ENCODE peak calls at places on chromosomes 16 and 17, in seven cellular contexts. One of them, this sample, is unnamed.

GRCh38 chr16:82603784-82604411 is 22.9 kb upstream of the CDH13 start:
- DNase-seq in T47D: peak; percentile 63
- DNase-seq in stomach: peak; percentile 35
- DNase-seq in T1000: no peak
- DNase-seq in type B pancreatic cell: no peak
- DNase-seq in Calu3: peak; percentile 21
- DNase-seq in T-helper 2 cell: peak; percentile 29
- DNase-seq in this sample: no peak

GRCh38 chr17:34245496-34245895 is 9.6 kb upstream of the CCL2 start:
- DNase-seq in stomach: no peak
- DNase-seq in T47D: no peak
- DNase-seq in Calu3: no peak
- DNase-seq in type B pancreatic cell: no peak
- DNase-seq in T1000: no peak
- DNase-seq in T-helper 2 cell: no peak
- DNase-seq in this sample: no peak

GRCh38 chr17:28871056-28871579 is 16.3 kb downstream of the ERAL1 start:
- DNase-seq in T47D: no peak
- DNase-seq in type B pancreatic cell: no peak
- DNase-seq in Calu3: no peak
- DNase-seq in T1000: no peak
- DNase-seq in stomach: no peak
- DNase-seq in T-helper 2 cell: peak; percentile 90
- DNase-seq in this sample: no peak

GRCh38 chr16:73565263-73565662 is 517.3 kb upstream of the ZFHX3 start:
- DNase-seq in Calu3: peak; percentile 19
- DNase-seq in stomach: no peak
- DNase-seq in T1000: no peak
- DNase-seq in T-helper 2 cell: no peak
- DNase-seq in T47D: peak; percentile 63
- DNase-seq in type B pancreatic cell: no peak
- DNase-seq in this sample: no peak

GRCh38 chr16:715448-716249 is 731 bp downstream of the METRN start:
- DNase-seq in type B pancreatic cell: no peak
- DNase-seq in T1000: no peak
- DNase-seq in T47D: no peak
- DNase-seq in T-helper 2 cell: no peak
- DNase-seq in stomach: no peak
- DNase-seq in Calu3: peak; percentile 63
- DNase-seq in this sample: no peak

GRCh38 chr17:7186241-7186640 is 7.1 kb upstream of the ASGR1 start:
- DNase-seq in Calu3: no peak
- DNase-seq in type B pancreatic cell: no peak
- DNase-seq in T47D: no peak
- DNase-seq in stomach: no peak
- DNase-seq in T1000: no peak
- DNase-seq in T-helper 2 cell: no peak
- DNase-seq in this sample: no peak

GRCh38 chr16:87333581-87334331 is 16.6 kb upstream of the C16orf95 start:
- DNase-seq in type B pancreatic cell: no peak
- DNase-seq in T-helper 2 cell: no peak
- DNase-seq in stomach: no peak
- DNase-seq in T1000: no peak
- DNase-seq in T47D: no peak
- DNase-seq in Calu3: no peak
- DNase-seq in this sample: no peak

GRCh38 chr16:74740795-74741304 is 33.8 kb downstream of the FA2H start:
- DNase-seq in T-helper 2 cell: no peak
- DNase-seq in T47D: no peak
- DNase-seq in stomach: peak; percentile 92
- DNase-seq in Calu3: peak; percentile 95
- DNase-seq in type B pancreatic cell: no peak
- DNase-seq in T1000: no peak
- DNase-seq in this sample: no peak

GRCh38 chr16:19503461-19504075 is 18.3 kb downstream of the GDE1 start:
- DNase-seq in Calu3: no peak
- DNase-seq in type B pancreatic cell: no peak
- DNase-seq in stomach: no peak
- DNase-seq in T47D: no peak
- DNase-seq in T-helper 2 cell: no peak
- DNase-seq in T1000: no peak
- DNase-seq in this sample: no peak

GRCh38 chr16:71542377-71542776 is 16.2 kb downstream of the CHST4 start:
- DNase-seq in T-helper 2 cell: peak; percentile 65
- DNase-seq in type B pancreatic cell: no peak
- DNase-seq in stomach: peak; percentile 48
- DNase-seq in T47D: peak; percentile 75
- DNase-seq in Calu3: peak; percentile 79
- DNase-seq in T1000: no peak
- DNase-seq in this sample: peak; percentile 62

GRCh38 chr17:47812146-47812920 is 9.3 kb downstream of the OSBPL7 start:
- DNase-seq in type B pancreatic cell: no peak
- DNase-seq in stomach: no peak
- DNase-seq in T1000: no peak
- DNase-seq in T47D: no peak
- DNase-seq in T-helper 2 cell: no peak
- DNase-seq in Calu3: no peak
- DNase-seq in this sample: no peak

GRCh38 chr17:21365016-21365415 is 11.1 kb upstream of the KCNJ12 start:
- DNase-seq in stomach: no peak
- DNase-seq in T47D: no peak
- DNase-seq in type B pancreatic cell: no peak
- DNase-seq in T-helper 2 cell: no peak
- DNase-seq in Calu3: no peak
- DNase-seq in T1000: no peak
- DNase-seq in this sample: no peak

GRCh38 chr17:31446195-31446967 is 54.9 kb downstream of the RAB11FIP4 start:
- DNase-seq in T1000: no peak
- DNase-seq in T-helper 2 cell: no peak
- DNase-seq in T47D: peak; percentile 46
- DNase-seq in type B pancreatic cell: no peak
- DNase-seq in Calu3: no peak
- DNase-seq in stomach: no peak
- DNase-seq in this sample: no peak

GRCh38 chr16:8846401-8846932 is 22.3 kb downstream of the CARHSP1 start:
- DNase-seq in stomach: no peak
- DNase-seq in type B pancreatic cell: no peak
- DNase-seq in Calu3: no peak
- DNase-seq in T1000: no peak
- DNase-seq in T47D: no peak
- DNase-seq in T-helper 2 cell: no peak
- DNase-seq in this sample: no peak

GRCh38 chr17:75854111-75854748 is 905 bp downstream of the WBP2 start:
- DNase-seq in stomach: no peak
- DNase-seq in T47D: no peak
- DNase-seq in T-helper 2 cell: no peak
- DNase-seq in T1000: no peak
- DNase-seq in Calu3: no peak
- DNase-seq in type B pancreatic cell: no peak
- DNase-seq in this sample: no peak

GRCh38 chr17:42341568-42341967 is 46.7 kb downstream of the STAT3 start:
- DNase-seq in type B pancreatic cell: no peak
- DNase-seq in stomach: no peak
- DNase-seq in Calu3: no peak
- DNase-seq in T47D: no peak
- DNase-seq in T1000: no peak
- DNase-seq in T-helper 2 cell: no peak
- DNase-seq in this sample: no peak

GRCh38 chr17:57354669-57355068 is 98.3 kb downstream of the MSI2 start:
- DNase-seq in T47D: no peak
- DNase-seq in T-helper 2 cell: peak; percentile 42
- DNase-seq in stomach: peak; percentile 0
- DNase-seq in Calu3: no peak
- DNase-seq in type B pancreatic cell: no peak
- DNase-seq in T1000: no peak
- DNase-seq in this sample: no peak

GRCh38 chr16:20624882-20625807 is 49.0 kb upstream of the ACSM2B start:
- DNase-seq in Calu3: no peak
- DNase-seq in stomach: no peak
- DNase-seq in T47D: no peak
- DNase-seq in type B pancreatic cell: no peak
- DNase-seq in T1000: no peak
- DNase-seq in T-helper 2 cell: no peak
- DNase-seq in this sample: no peak

GRCh38 chr17:63881935-63882601 is at the start of gene GH2:
- DNase-seq in T-helper 2 cell: peak; percentile 51
- DNase-seq in stomach: peak; percentile 55
- DNase-seq in type B pancreatic cell: no peak
- DNase-seq in T47D: peak; percentile 79
- DNase-seq in Calu3: peak; percentile 56
- DNase-seq in T1000: no peak
- DNase-seq in this sample: peak; percentile 25

GRCh38 chr17:64058547-64059115 is 38.2 kb upstream of the ICAM2 start:
- DNase-seq in stomach: no peak
- DNase-seq in T1000: no peak
- DNase-seq in T-helper 2 cell: peak; percentile 35
- DNase-seq in type B pancreatic cell: no peak
- DNase-seq in T47D: no peak
- DNase-seq in Calu3: no peak
- DNase-seq in this sample: no peak

GRCh38 chr16:54425681-54426549 is 139.3 kb upstream of the IRX3 start:
- DNase-seq in Calu3: no peak
- DNase-seq in T-helper 2 cell: peak; percentile 78
- DNase-seq in T1000: no peak
- DNase-seq in T47D: peak; percentile 98
- DNase-seq in stomach: no peak
- DNase-seq in type B pancreatic cell: no peak
- DNase-seq in this sample: no peak

GRCh38 chr16:48829361-48829760 is 219.4 kb upstream of the N4BP1 start:
- DNase-seq in T1000: no peak
- DNase-seq in stomach: no peak
- DNase-seq in T-helper 2 cell: no peak
- DNase-seq in T47D: no peak
- DNase-seq in Calu3: no peak
- DNase-seq in type B pancreatic cell: no peak
- DNase-seq in this sample: no peak

GRCh38 chr16:4487955-4488481 is 11.8 kb downstream of the HMOX2 start:
- DNase-seq in stomach: peak; percentile 42
- DNase-seq in T1000: no peak
- DNase-seq in T47D: no peak
- DNase-seq in T-helper 2 cell: no peak
- DNase-seq in type B pancreatic cell: no peak
- DNase-seq in Calu3: no peak
- DNase-seq in this sample: no peak

GRCh38 chr17:50213026-50214015 is 11.9 kb upstream of the COL1A1 start:
- DNase-seq in stomach: peak; percentile 10
- DNase-seq in T47D: no peak
- DNase-seq in T1000: no peak
- DNase-seq in Calu3: peak; percentile 38
- DNase-seq in T-helper 2 cell: peak; percentile 65
- DNase-seq in type B pancreatic cell: no peak
- DNase-seq in this sample: peak; percentile 25

GRCh38 chr17:81566461-81567126 is 14.4 kb upstream of the FAAP100 start:
- DNase-seq in T-helper 2 cell: no peak
- DNase-seq in type B pancreatic cell: no peak
- DNase-seq in Calu3: peak; percentile 69
- DNase-seq in T1000: peak; percentile 81
- DNase-seq in stomach: peak; percentile 84
- DNase-seq in T47D: peak; percentile 87
- DNase-seq in this sample: peak; percentile 87

GRCh38 chr16:12406840-12407690 is 396.6 kb downstream of the CPPED1 start:
- DNase-seq in Calu3: no peak
- DNase-seq in T1000: no peak
- DNase-seq in T47D: no peak
- DNase-seq in stomach: no peak
- DNase-seq in type B pancreatic cell: no peak
- DNase-seq in T-helper 2 cell: no peak
- DNase-seq in this sample: no peak

GRCh38 chr17:47703191-47703591 is 9.2 kb downstream of the TBKBP1 start:
- DNase-seq in type B pancreatic cell: no peak
- DNase-seq in T47D: no peak
- DNase-seq in T1000: no peak
- DNase-seq in Calu3: no peak
- DNase-seq in T-helper 2 cell: peak; percentile 37
- DNase-seq in stomach: no peak
- DNase-seq in this sample: peak; percentile 38

GRCh38 chr16:83624436-83625120 is 183.2 kb upstream of the HSBP1 start:
- DNase-seq in type B pancreatic cell: no peak
- DNase-seq in T-helper 2 cell: no peak
- DNase-seq in stomach: no peak
- DNase-seq in T1000: no peak
- DNase-seq in T47D: no peak
- DNase-seq in Calu3: no peak
- DNase-seq in this sample: no peak

GRCh38 chr17:59668816-59669215 is 38.4 kb downstream of the PTRH2 start:
- DNase-seq in Calu3: no peak
- DNase-seq in type B pancreatic cell: no peak
- DNase-seq in T47D: no peak
- DNase-seq in stomach: no peak
- DNase-seq in T-helper 2 cell: no peak
- DNase-seq in T1000: no peak
- DNase-seq in this sample: no peak

GRCh38 chr16:86662740-86663139 is 84.4 kb downstream of the FOXL1 start:
- DNase-seq in T47D: no peak
- DNase-seq in stomach: no peak
- DNase-seq in Calu3: no peak
- DNase-seq in T1000: no peak
- DNase-seq in type B pancreatic cell: no peak
- DNase-seq in T-helper 2 cell: no peak
- DNase-seq in this sample: no peak

GRCh38 chr16:11679250-11679649 is 11.0 kb downstream of the SNN start:
- DNase-seq in Calu3: no peak
- DNase-seq in stomach: no peak
- DNase-seq in T-helper 2 cell: no peak
- DNase-seq in T47D: no peak
- DNase-seq in T1000: no peak
- DNase-seq in type B pancreatic cell: no peak
- DNase-seq in this sample: no peak

GRCh38 chr17:57595942-57596695 is 149.0 kb downstream of the CCDC182 start:
- DNase-seq in stomach: no peak
- DNase-seq in type B pancreatic cell: no peak
- DNase-seq in Calu3: no peak
- DNase-seq in T1000: no peak
- DNase-seq in T-helper 2 cell: no peak
- DNase-seq in T47D: no peak
- DNase-seq in this sample: no peak

GRCh38 chr17:10127819-10128375 is 70.5 kb downstream of the GAS7 start:
- DNase-seq in stomach: peak; percentile 42
- DNase-seq in T47D: no peak
- DNase-seq in T1000: no peak
- DNase-seq in T-helper 2 cell: no peak
- DNase-seq in type B pancreatic cell: no peak
- DNase-seq in Calu3: no peak
- DNase-seq in this sample: peak; percentile 67

GRCh38 chr17:44149750-44150329 is 8.1 kb downstream of the HROB start:
- DNase-seq in T-helper 2 cell: no peak
- DNase-seq in type B pancreatic cell: no peak
- DNase-seq in T1000: no peak
- DNase-seq in Calu3: no peak
- DNase-seq in T47D: no peak
- DNase-seq in stomach: no peak
- DNase-seq in this sample: no peak

GRCh38 chr17:81859906-81860755 is at the start of gene P4HB:
- DNase-seq in Calu3: peak; percentile 27
- DNase-seq in T47D: peak; percentile 75
- DNase-seq in type B pancreatic cell: no peak
- DNase-seq in T1000: no peak
- DNase-seq in T-helper 2 cell: no peak
- DNase-seq in stomach: no peak
- DNase-seq in this sample: peak; percentile 91

GRCh38 chr17:10993126-10993525 is 155.2 kb upstream of the PIRT start:
- DNase-seq in Calu3: no peak
- DNase-seq in type B pancreatic cell: no peak
- DNase-seq in T1000: no peak
- DNase-seq in T-helper 2 cell: no peak
- DNase-seq in T47D: no peak
- DNase-seq in stomach: no peak
- DNase-seq in this sample: no peak

GRCh38 chr17:79461041-79461440 is 149.8 kb downstream of the RBFOX3 start:
- DNase-seq in T-helper 2 cell: no peak
- DNase-seq in Calu3: no peak
- DNase-seq in T47D: no peak
- DNase-seq in T1000: no peak
- DNase-seq in type B pancreatic cell: no peak
- DNase-seq in stomach: no peak
- DNase-seq in this sample: no peak

GRCh38 chr17:72145972-72146755 is 25.3 kb downstream of the SOX9 start:
- DNase-seq in stomach: no peak
- DNase-seq in Calu3: no peak
- DNase-seq in type B pancreatic cell: no peak
- DNase-seq in T-helper 2 cell: no peak
- DNase-seq in T47D: peak; percentile 38
- DNase-seq in T1000: no peak
- DNase-seq in this sample: no peak

This sample was measured in HL-60.